ENCODE peak calls at places on chromosome 1, in five cellular contexts. One of them, this sample, is unnamed.

GRCh38 chr1:115198938-115199337 is 109.6 kb upstream of the TSPAN2 start:
- DNase-seq in activated CD4-positive, alpha-beta T cell treated with anti-CD3 and anti-CD28 coated beads for 24 hours: no peak
- DNase-seq in tibial nerve: no peak
- DNase-seq in SW 1271: no peak
- DNase-seq in activated T-cell treated with anti-CD3 and anti-CD28 coated beads, Interleukin-2, amount 50 U/mL, for 72 hours: no peak
- DNase-seq in this sample: no peak

GRCh38 chr1:240093120-240093961 is 1.7 kb downstream of the FMN2 start:
- DNase-seq in activated CD4-positive, alpha-beta T cell treated with anti-CD3 and anti-CD28 coated beads for 24 hours: no peak
- DNase-seq in tibial nerve: no peak
- DNase-seq in SW 1271: no peak
- DNase-seq in activated T-cell treated with anti-CD3 and anti-CD28 coated beads, Interleukin-2, amount 50 U/mL, for 72 hours: no peak
- DNase-seq in this sample: no peak

GRCh38 chr1:92882817-92883216 is 51.0 kb downstream of the RPL5 start:
- DNase-seq in activated CD4-positive, alpha-beta T cell treated with anti-CD3 and anti-CD28 coated beads for 24 hours: no peak
- DNase-seq in tibial nerve: no peak
- DNase-seq in SW 1271: no peak
- DNase-seq in activated T-cell treated with anti-CD3 and anti-CD28 coated beads, Interleukin-2, amount 50 U/mL, for 72 hours: peak
- DNase-seq in this sample: no peak

GRCh38 chr1:115063238-115063901 is 25.9 kb downstream of the TSPAN2 start:
- DNase-seq in activated CD4-positive, alpha-beta T cell treated with anti-CD3 and anti-CD28 coated beads for 24 hours: no peak
- DNase-seq in tibial nerve: no peak
- DNase-seq in SW 1271: no peak
- DNase-seq in activated T-cell treated with anti-CD3 and anti-CD28 coated beads, Interleukin-2, amount 50 U/mL, for 72 hours: peak
- DNase-seq in this sample: no peak

GRCh38 chr1:24226754-24227153 is 39.7 kb upstream of the IFNLR1 start:
- DNase-seq in activated CD4-positive, alpha-beta T cell treated with anti-CD3 and anti-CD28 coated beads for 24 hours: no peak
- DNase-seq in tibial nerve: no peak
- DNase-seq in SW 1271: no peak
- DNase-seq in activated T-cell treated with anti-CD3 and anti-CD28 coated beads, Interleukin-2, amount 50 U/mL, for 72 hours: peak
- DNase-seq in this sample: no peak

GRCh38 chr1:42311138-42311537 is 23.9 kb downstream of the FOXJ3 start:
- DNase-seq in activated CD4-positive, alpha-beta T cell treated with anti-CD3 and anti-CD28 coated beads for 24 hours: no peak
- DNase-seq in tibial nerve: no peak
- DNase-seq in SW 1271: no peak
- DNase-seq in activated T-cell treated with anti-CD3 and anti-CD28 coated beads, Interleukin-2, amount 50 U/mL, for 72 hours: no peak
- DNase-seq in this sample: no peak

GRCh38 chr1:8597455-8597854 is 220.0 kb downstream of the RERE start:
- DNase-seq in activated CD4-positive, alpha-beta T cell treated with anti-CD3 and anti-CD28 coated beads for 24 hours: no peak
- DNase-seq in tibial nerve: no peak
- DNase-seq in SW 1271: no peak
- DNase-seq in activated T-cell treated with anti-CD3 and anti-CD28 coated beads, Interleukin-2, amount 50 U/mL, for 72 hours: no peak
- DNase-seq in this sample: no peak

GRCh38 chr1:63698001-63698838 is 75.6 kb upstream of the ROR1 start:
- DNase-seq in activated CD4-positive, alpha-beta T cell treated with anti-CD3 and anti-CD28 coated beads for 24 hours: no peak
- DNase-seq in tibial nerve: no peak
- DNase-seq in SW 1271: no peak
- DNase-seq in activated T-cell treated with anti-CD3 and anti-CD28 coated beads, Interleukin-2, amount 50 U/mL, for 72 hours: no peak
- DNase-seq in this sample: no peak

GRCh38 chr1:37634554-37635308 is at the start of gene RSPO1:
- DNase-seq in activated CD4-positive, alpha-beta T cell treated with anti-CD3 and anti-CD28 coated beads for 24 hours: no peak
- DNase-seq in tibial nerve: no peak
- DNase-seq in SW 1271: no peak
- DNase-seq in activated T-cell treated with anti-CD3 and anti-CD28 coated beads, Interleukin-2, amount 50 U/mL, for 72 hours: peak
- DNase-seq in this sample: no peak

GRCh38 chr1:174726167-174726879 is 273.4 kb upstream of the CACYBP start:
- DNase-seq in activated CD4-positive, alpha-beta T cell treated with anti-CD3 and anti-CD28 coated beads for 24 hours: no peak
- DNase-seq in tibial nerve: no peak
- DNase-seq in SW 1271: no peak
- DNase-seq in activated T-cell treated with anti-CD3 and anti-CD28 coated beads, Interleukin-2, amount 50 U/mL, for 72 hours: no peak
- DNase-seq in this sample: no peak

GRCh38 chr1:153649137-153649866 is 9.2 kb upstream of the SNAPIN start:
- DNase-seq in activated CD4-positive, alpha-beta T cell treated with anti-CD3 and anti-CD28 coated beads for 24 hours: no peak
- DNase-seq in tibial nerve: no peak
- DNase-seq in SW 1271: no peak
- DNase-seq in activated T-cell treated with anti-CD3 and anti-CD28 coated beads, Interleukin-2, amount 50 U/mL, for 72 hours: no peak
- DNase-seq in this sample: no peak

GRCh38 chr1:90694846-90695245 is 22.3 kb downstream of the BARHL2 start:
- DNase-seq in activated CD4-positive, alpha-beta T cell treated with anti-CD3 and anti-CD28 coated beads for 24 hours: no peak
- DNase-seq in tibial nerve: no peak
- DNase-seq in SW 1271: no peak
- DNase-seq in activated T-cell treated with anti-CD3 and anti-CD28 coated beads, Interleukin-2, amount 50 U/mL, for 72 hours: no peak
- DNase-seq in this sample: no peak

GRCh38 chr1:78165816-78166215 is 120.0 kb downstream of the GIPC2 start:
- DNase-seq in activated CD4-positive, alpha-beta T cell treated with anti-CD3 and anti-CD28 coated beads for 24 hours: no peak
- DNase-seq in tibial nerve: no peak
- DNase-seq in SW 1271: no peak
- DNase-seq in activated T-cell treated with anti-CD3 and anti-CD28 coated beads, Interleukin-2, amount 50 U/mL, for 72 hours: no peak
- DNase-seq in this sample: no peak

GRCh38 chr1:85555867-85556577 is 24.5 kb upstream of the CCN1 start:
- DNase-seq in activated CD4-positive, alpha-beta T cell treated with anti-CD3 and anti-CD28 coated beads for 24 hours: no peak
- DNase-seq in tibial nerve: no peak
- DNase-seq in SW 1271: no peak
- DNase-seq in activated T-cell treated with anti-CD3 and anti-CD28 coated beads, Interleukin-2, amount 50 U/mL, for 72 hours: no peak
- DNase-seq in this sample: no peak

GRCh38 chr1:108142773-108143394 is 57.3 kb downstream of the SLC25A24 start:
- DNase-seq in activated CD4-positive, alpha-beta T cell treated with anti-CD3 and anti-CD28 coated beads for 24 hours: no peak
- DNase-seq in tibial nerve: no peak
- DNase-seq in SW 1271: no peak
- DNase-seq in activated T-cell treated with anti-CD3 and anti-CD28 coated beads, Interleukin-2, amount 50 U/mL, for 72 hours: no peak
- DNase-seq in this sample: no peak

GRCh38 chr1:157515141-157515540 is 37.2 kb downstream of the FCRL5 start:
- DNase-seq in activated CD4-positive, alpha-beta T cell treated with anti-CD3 and anti-CD28 coated beads for 24 hours: no peak
- DNase-seq in tibial nerve: no peak
- DNase-seq in SW 1271: no peak
- DNase-seq in activated T-cell treated with anti-CD3 and anti-CD28 coated beads, Interleukin-2, amount 50 U/mL, for 72 hours: no peak
- DNase-seq in this sample: no peak

GRCh38 chr1:9732123-9732971 is 80.8 kb downstream of the PIK3CD start:
- DNase-seq in activated CD4-positive, alpha-beta T cell treated with anti-CD3 and anti-CD28 coated beads for 24 hours: no peak
- DNase-seq in tibial nerve: no peak
- DNase-seq in SW 1271: no peak
- DNase-seq in activated T-cell treated with anti-CD3 and anti-CD28 coated beads, Interleukin-2, amount 50 U/mL, for 72 hours: no peak
- DNase-seq in this sample: no peak

GRCh38 chr1:64133036-64133435 is 70.4 kb upstream of the UBE2U start:
- DNase-seq in activated CD4-positive, alpha-beta T cell treated with anti-CD3 and anti-CD28 coated beads for 24 hours: no peak
- DNase-seq in tibial nerve: no peak
- DNase-seq in SW 1271: peak
- DNase-seq in activated T-cell treated with anti-CD3 and anti-CD28 coated beads, Interleukin-2, amount 50 U/mL, for 72 hours: no peak
- DNase-seq in this sample: no peak

GRCh38 chr1:16393255-16394177 is 26.5 kb downstream of the SZRD1 start:
- DNase-seq in activated CD4-positive, alpha-beta T cell treated with anti-CD3 and anti-CD28 coated beads for 24 hours: no peak
- DNase-seq in tibial nerve: no peak
- DNase-seq in SW 1271: no peak
- DNase-seq in activated T-cell treated with anti-CD3 and anti-CD28 coated beads, Interleukin-2, amount 50 U/mL, for 72 hours: no peak
- DNase-seq in this sample: no peak

GRCh38 chr1:201539561-201540404 is 856 bp downstream of the NAV1 start:
- DNase-seq in activated CD4-positive, alpha-beta T cell treated with anti-CD3 and anti-CD28 coated beads for 24 hours: no peak
- DNase-seq in tibial nerve: peak
- DNase-seq in SW 1271: no peak
- DNase-seq in activated T-cell treated with anti-CD3 and anti-CD28 coated beads, Interleukin-2, amount 50 U/mL, for 72 hours: no peak
- DNase-seq in this sample: no peak

GRCh38 chr1:86852289-86852688 is 61.6 kb downstream of the SELENOF start:
- DNase-seq in activated CD4-positive, alpha-beta T cell treated with anti-CD3 and anti-CD28 coated beads for 24 hours: no peak
- DNase-seq in tibial nerve: no peak
- DNase-seq in SW 1271: no peak
- DNase-seq in activated T-cell treated with anti-CD3 and anti-CD28 coated beads, Interleukin-2, amount 50 U/mL, for 72 hours: no peak
- DNase-seq in this sample: no peak

GRCh38 chr1:148362930-148363810 is 119.9 kb downstream of the PPIAL4G start:
- DNase-seq in activated CD4-positive, alpha-beta T cell treated with anti-CD3 and anti-CD28 coated beads for 24 hours: no peak
- DNase-seq in tibial nerve: no peak
- DNase-seq in SW 1271: no peak
- DNase-seq in activated T-cell treated with anti-CD3 and anti-CD28 coated beads, Interleukin-2, amount 50 U/mL, for 72 hours: peak
- DNase-seq in this sample: no peak

GRCh38 chr1:15192916-15193550 is 39.5 kb downstream of the TMEM51 start:
- DNase-seq in activated CD4-positive, alpha-beta T cell treated with anti-CD3 and anti-CD28 coated beads for 24 hours: no peak
- DNase-seq in tibial nerve: no peak
- DNase-seq in SW 1271: no peak
- DNase-seq in activated T-cell treated with anti-CD3 and anti-CD28 coated beads, Interleukin-2, amount 50 U/mL, for 72 hours: no peak
- DNase-seq in this sample: no peak

GRCh38 chr1:84524590-84524989 is 18.2 kb upstream of the GNG5 start:
- DNase-seq in activated CD4-positive, alpha-beta T cell treated with anti-CD3 and anti-CD28 coated beads for 24 hours: no peak
- DNase-seq in tibial nerve: no peak
- DNase-seq in SW 1271: no peak
- DNase-seq in activated T-cell treated with anti-CD3 and anti-CD28 coated beads, Interleukin-2, amount 50 U/mL, for 72 hours: no peak
- DNase-seq in this sample: no peak